ENCODE peak calls at places on chromosomes 11 and 22, in eight cellular contexts. L, N, D, W, G, V, T and X are unnamed samples.

GRCh38 chr11:127037001-127037400 is 36.4 kb upstream of the KIRREL3 start:
- DNase-seq in V (no peak), G (no peak), W (no peak), N (no peak), L (no peak), D (no peak), T (no peak), X (no peak)

GRCh38 chr11:61769169-61769920 is 16.9 kb downstream of the MYRF start:
- DNase-seq in L (no peak), W (no peak), D (no peak), G (peak; percentile 19), N (no peak), T (no peak), V (no peak), X (peak; percentile 37)

GRCh38 chr11:31397239-31397834 is 27.7 kb downstream of the DNAJC24 start:
- DNase-seq in V (no peak), W (no peak), G (no peak), D (no peak), T (no peak), N (peak; percentile 7), L (no peak), X (peak; percentile 30)

GRCh38 chr11:10451399-10452116 is 3.5 kb upstream of the AMPD3 start:
- DNase-seq in W (peak; percentile 69), T (no peak), N (no peak), L (no peak), D (no peak), G (no peak), V (no peak), X (no peak)

GRCh38 chr22:28976588-28976987 is 85.0 kb downstream of the C22orf31 start:
- DNase-seq in W (no peak), L (peak; percentile 32), T (no peak), G (no peak), V (no peak), D (no peak), N (peak; percentile 54), X (peak; percentile 45)

GRCh38 chr22:29003975-29004646 is 57.5 kb downstream of the C22orf31 start:
- DNase-seq in T (no peak), W (peak; percentile 22), G (no peak), D (no peak), L (no peak), N (no peak), V (no peak), X (no peak)

GRCh38 chr22:28185130-28185529 is 266.1 kb upstream of the PITPNB start:
- DNase-seq in D (no peak), T (no peak), L (no peak), G (no peak), V (no peak), W (no peak), N (no peak), X (no peak)

GRCh38 chr22:24244144-24244787 is 616 bp downstream of the GGT5 start:
- DNase-seq in W (no peak), L (no peak), N (no peak), V (no peak), T (peak; percentile 61), G (no peak), D (no peak), X (peak; percentile 53)

GRCh38 chr11:16226245-16226644 is 130.1 kb downstream of the SOX6 start:
- DNase-seq in V (peak; percentile 49), G (no peak), L (peak; percentile 4), D (no peak), N (no peak), W (peak; percentile 97), T (peak; percentile 34), X (peak; percentile 34)